ENCODE peak calls at places on chromosomes 16 and 17, in eight cellular contexts. H is GM04503; I is nephron progenitor cell; N is T-cell; P is HT-29; F is nucleus accumbens; Y is Jurkat, Clone E6-1; C is AG20443. T is an unnamed sample.

GRCh38 chr17:76696763-76697701 is 13.7 kb downstream of the MXRA7 start:
- DNase-seq in H (no peak), I (no peak), N (no peak), P (no peak), F (no peak), Y (no peak), C (no peak), T (no peak)

GRCh38 chr17:68491864-68492263 is 20.4 kb upstream of the PRKAR1A start:
- DNase-seq in H (no peak), I (no peak), N (no peak), P (no peak), F (no peak), Y (no peak), C (no peak), T (no peak)

GRCh38 chr16:9787717-9788116 is 394.5 kb downstream of the GRIN2A start:
- DNase-seq in H (no peak), I (no peak), N (no peak), P (no peak), F (no peak), Y (no peak), C (no peak), T (no peak)

GRCh38 chr17:12734852-12735430 is 54.4 kb upstream of the ARHGAP44 start:
- DNase-seq in H (no peak), I (no peak), N (no peak), P (no peak), F (no peak), Y (no peak), C (no peak), T (no peak)

GRCh38 chr17:66633322-66633965 is 201.5 kb upstream of the CACNG5 start:
- DNase-seq in H (no peak), I (no peak), N (peak), P (no peak), F (no peak), Y (peak), C (peak), T (no peak)

GRCh38 chr17:68507581-68507980 is 4.6 kb upstream of the PRKAR1A start:
- DNase-seq in H (no peak), I (no peak), N (no peak), P (no peak), F (no peak), Y (no peak), C (no peak), T (no peak)

GRCh38 chr16:62190426-62190825 is 154.2 kb upstream of the CDH8 start:
- DNase-seq in H (no peak), I (peak), N (no peak), P (peak), F (no peak), Y (peak), C (no peak), T (no peak)

GRCh38 chr17:37762669-37763068 is 17.8 kb upstream of the HNF1B start:
- DNase-seq in H (no peak), I (no peak), N (no peak), P (no peak), F (no peak), Y (no peak), C (no peak), T (no peak)

GRCh38 chr16:23597003-23597756 is 1.1 kb upstream of the NDUFAB1 start:
- DNase-seq in H (no peak), I (peak), N (no peak), P (peak), F (no peak), Y (peak), C (no peak), T (peak)

GRCh38 chr16:4976079-4976478 is 17.9 kb downstream of the SEC14L5 start:
- DNase-seq in H (no peak), I (no peak), N (no peak), P (no peak), F (no peak), Y (no peak), C (no peak), T (no peak)

GRCh38 chr16:50666658-50667496 is 14.2 kb downstream of the SNX20 start:
- DNase-seq in H (no peak), I (no peak), N (no peak), P (no peak), F (no peak), Y (peak), C (no peak), T (no peak)

GRCh38 chr17:56890390-56890789 is 23.5 kb downstream of the TRIM25 start:
- DNase-seq in H (no peak), I (no peak), N (no peak), P (no peak), F (no peak), Y (no peak), C (no peak), T (no peak)

GRCh38 chr17:46158323-46159296 is 34.6 kb downstream of the KANSL1 start:
- DNase-seq in H (no peak), I (no peak), N (no peak), P (no peak), F (no peak), Y (no peak), C (no peak), T (no peak)

GRCh38 chr17:81249233-81250040 is 10.3 kb downstream of the NDUFAF8 start:
- DNase-seq in H (no peak), I (no peak), N (no peak), P (no peak), F (no peak), Y (no peak), C (no peak), T (no peak)

GRCh38 chr16:88864099-88864498 is 2.4 kb downstream of the PABPN1L start:
- DNase-seq in H (no peak), I (no peak), N (no peak), P (no peak), F (no peak), Y (no peak), C (no peak), T (no peak)

GRCh38 chr17:28509784-28510183 is 3.6 kb downstream of the FOXN1 start:
- DNase-seq in H (no peak), I (no peak), N (no peak), P (no peak), F (no peak), Y (no peak), C (no peak), T (no peak)

GRCh38 chr17:77126519-77126918 is 14.2 kb upstream of the SEC14L1 start:
- DNase-seq in H (no peak), I (no peak), N (no peak), P (peak), F (no peak), Y (no peak), C (no peak), T (peak)

GRCh38 chr16:12083625-12084024 is 107.1 kb downstream of the SNX29 start:
- DNase-seq in H (no peak), I (no peak), N (no peak), P (no peak), F (no peak), Y (no peak), C (no peak), T (no peak)

GRCh38 chr17:72399023-72399607 is 278.3 kb downstream of the SOX9 start:
- DNase-seq in H (no peak), I (no peak), N (no peak), P (no peak), F (no peak), Y (no peak), C (no peak), T (no peak)

GRCh38 chr16:29876186-29876577 is 13.2 kb upstream of the CDIPT start:
- DNase-seq in H (no peak), I (no peak), N (no peak), P (no peak), F (no peak), Y (no peak), C (no peak), T (no peak)

GRCh38 chr17:39177256-39177655 is 11.3 kb upstream of the ARL5C start:
- DNase-seq in H (no peak), I (peak), N (no peak), P (no peak), F (no peak), Y (peak), C (no peak), T (no peak)

GRCh38 chr17:83194189-83194565 is 114.8 kb downstream of the METRNL start:
- DNase-seq in H (no peak), I (no peak), N (no peak), P (no peak), F (no peak), Y (no peak), C (no peak), T (no peak)

GRCh38 chr17:60393840-60394529 is 2.1 kb upstream of the USP32 start:
- DNase-seq in H (no peak), I (no peak), N (no peak), P (no peak), F (no peak), Y (no peak), C (no peak), T (no peak)

GRCh38 chr17:79633154-79633553 is 22.3 kb upstream of the RBFOX3 start:
- DNase-seq in H (no peak), I (no peak), N (no peak), P (no peak), F (no peak), Y (no peak), C (no peak), T (no peak)

GRCh38 chr17:64920026-64920418 is 744 bp upstream of the LRRC37A3 start:
- DNase-seq in H (peak), I (no peak), N (no peak), P (peak), F (peak), Y (no peak), C (peak), T (no peak)

GRCh38 chr16:12323007-12323699 is 346.6 kb downstream of the SNX29 start:
- DNase-seq in H (no peak), I (no peak), N (peak), P (no peak), F (no peak), Y (peak), C (no peak), T (no peak)

GRCh38 chr17:39926588-39927100 is 757 bp downstream of the ORMDL3 start:
- DNase-seq in H (no peak), I (peak), N (peak), P (peak), F (peak), Y (peak), C (peak), T (no peak)

GRCh38 chr17:40827746-40828453 is 5.5 kb upstream of the KRT10 start:
- DNase-seq in H (no peak), I (no peak), N (no peak), P (no peak), F (no peak), Y (peak), C (no peak), T (peak)

GRCh38 chr17:50337956-50338355 is 8.0 kb upstream of the XYLT2 start:
- DNase-seq in H (no peak), I (no peak), N (no peak), P (no peak), F (no peak), Y (no peak), C (no peak), T (no peak)

GRCh38 chr16:73057369-73058210 is 9.7 kb upstream of the ZFHX3 start:
- DNase-seq in H (no peak), I (peak), N (no peak), P (peak), F (no peak), Y (no peak), C (peak), T (peak)

GRCh38 chr17:80774643-80775281 is 216.9 kb upstream of the CHMP6 start:
- DNase-seq in H (no peak), I (no peak), N (no peak), P (no peak), F (no peak), Y (no peak), C (no peak), T (no peak)

GRCh38 chr16:56409195-56409594 is 16.1 kb downstream of the AMFR start:
- DNase-seq in H (no peak), I (no peak), N (no peak), P (peak), F (no peak), Y (no peak), C (peak), T (no peak)